ENCODE peak calls at places on chromosomes 6 and 20, in seven cellular contexts. D is NCI-H460, G is cardiac muscle cell, X is Right ventricle myocardium superior, C is AG09319, J is mesendoderm, Q is PC-3. Z is an unnamed sample.

GRCh38 chr20:63178889-63179751 is 36.8 kb downstream of the YTHDF1 start:
- DNase-seq in D (no peak), G (no peak), X (no peak), C (no peak), J (peak), Q (peak), Z (no peak)

GRCh38 chr6:79117752-79118151 is 39.7 kb upstream of the PHIP start:
- DNase-seq in D (no peak), G (peak), X (no peak), C (no peak), J (peak), Q (peak), Z (no peak)

GRCh38 chr20:54044156-54044555 is 26.2 kb downstream of the BCAS1 start:
- DNase-seq in D (no peak), G (peak), X (no peak), C (peak), J (no peak), Q (peak), Z (no peak)

GRCh38 chr6:5111626-5112025 is 26.5 kb downstream of the PPP1R3G start:
- DNase-seq in D (no peak), G (no peak), X (no peak), C (no peak), J (no peak), Q (no peak), Z (no peak)

GRCh38 chr20:1734269-1734858 is 76.8 kb upstream of the SIRPG start:
- DNase-seq in D (no peak), G (no peak), X (no peak), C (no peak), J (no peak), Q (peak), Z (no peak)

GRCh38 chr20:54267510-54268003 is 59.7 kb downstream of the PFDN4 start:
- DNase-seq in D (no peak), G (peak), X (no peak), C (no peak), J (peak), Q (peak), Z (no peak)

GRCh38 chr6:141981190-141981589 is 151.5 kb upstream of the GJE1 start:
- DNase-seq in D (no peak), G (no peak), X (no peak), C (no peak), J (no peak), Q (no peak), Z (no peak)

GRCh38 chr6:26249959-26250805 is 114.8 kb upstream of the BTN3A2 start:
- DNase-seq in D (peak), G (peak), X (no peak), C (no peak), J (peak), Q (peak), Z (peak)

GRCh38 chr6:87706187-87706966 is 4.3 kb upstream of the AKIRIN2 start:
- DNase-seq in D (no peak), G (peak), X (no peak), C (no peak), J (no peak), Q (peak), Z (no peak)

GRCh38 chr20:54179946-54180345 is 6.2 kb upstream of the CYP24A1 start:
- DNase-seq in D (no peak), G (no peak), X (no peak), C (no peak), J (no peak), Q (peak), Z (no peak)

GRCh38 chr20:47413189-47413588 is 56.7 kb upstream of the ZMYND8 start:
- DNase-seq in D (no peak), G (no peak), X (no peak), C (no peak), J (no peak), Q (no peak), Z (no peak)

GRCh38 chr20:2700913-2701620 is 8.5 kb downstream of the EBF4 start:
- DNase-seq in D (no peak), G (no peak), X (no peak), C (no peak), J (no peak), Q (no peak), Z (no peak)

GRCh38 chr6:123587838-123588545 is 48.8 kb downstream of the TRDN start:
- DNase-seq in D (no peak), G (no peak), X (no peak), C (no peak), J (peak), Q (no peak), Z (no peak)

GRCh38 chr6:10138917-10139316 is 276.0 kb downstream of the TFAP2A start:
- DNase-seq in D (no peak), G (no peak), X (no peak), C (no peak), J (no peak), Q (peak), Z (no peak)

GRCh38 chr20:46802696-46803445 is 91.8 kb upstream of the EYA2 start:
- DNase-seq in D (no peak), G (no peak), X (no peak), C (no peak), J (no peak), Q (no peak), Z (no peak)

GRCh38 chr20:53550590-53551187 is 43.0 kb downstream of the ZNF217 start:
- DNase-seq in D (no peak), G (peak), X (no peak), C (no peak), J (no peak), Q (no peak), Z (no peak)

GRCh38 chr6:18530201-18530600 is 143.1 kb downstream of the RNF144B start:
- DNase-seq in D (no peak), G (no peak), X (no peak), C (no peak), J (no peak), Q (no peak), Z (no peak)

GRCh38 chr6:5220436-5220835 is 40.3 kb downstream of the LYRM4 start:
- DNase-seq in D (no peak), G (no peak), X (no peak), C (no peak), J (no peak), Q (no peak), Z (no peak)

GRCh38 chr6:27772261-27773001 is 139.8 kb downstream of the OR2B2 start:
- DNase-seq in D (peak), G (peak), X (peak), C (peak), J (peak), Q (peak), Z (peak)

GRCh38 chr6:150377211-150377781 is 8.5 kb downstream of the IYD start:
- DNase-seq in D (no peak), G (no peak), X (no peak), C (no peak), J (peak), Q (no peak), Z (no peak)

Z was measured in NK-92 treated with Interleukin-12 subunit alpha and Interleukin-12 subunit beta, amount 100 ng/mL, for 24 hours.